ENCODE peak calls at places on chromosomes 4 and X, in seven cellular contexts. M is IMR-90; K is CD8-positive, alpha-beta T cell; Y is breast epithelium; X is BE2C; N is fibroblast of pulmonary artery; D is AG10803. I is an unnamed sample.

GRCh38 chr4:150402968-150403367 is 179.0 kb upstream of the MAB21L2 start:
- DNase-seq in M (peak), K (peak), Y (no peak), X (peak), N (no peak), D (no peak), I (no peak)

GRCh38 chr4:19381068-19381467 is 870.6 kb upstream of the SLIT2 start:
- DNase-seq in M (peak), K (no peak), Y (no peak), X (no peak), N (peak), D (peak), I (no peak)

GRCh38 chr4:143961084-143961483 is 55.7 kb upstream of the GYPE start:
- DNase-seq in M (no peak), K (no peak), Y (no peak), X (no peak), N (no peak), D (no peak), I (no peak)

GRCh38 chrX:20668550-20668949 is 401.8 kb upstream of the RPS6KA3 start:
- DNase-seq in M (no peak), K (no peak), Y (no peak), X (no peak), N (no peak), D (no peak), I (no peak)

GRCh38 chr4:54626113-54626512 is 31.6 kb upstream of the KIT start:
- DNase-seq in M (no peak), K (no peak), Y (peak), X (no peak), N (no peak), D (no peak), I (no peak)

GRCh38 chr4:69060651-69061308 is 35.5 kb upstream of the UGT2B7 start:
- DNase-seq in M (no peak), K (no peak), Y (no peak), X (no peak), N (no peak), D (no peak), I (no peak)

GRCh38 chrX:46547857-46548256 is 2.6 kb upstream of the ZNF674 start:
- DNase-seq in M (peak), K (no peak), Y (no peak), X (no peak), N (peak), D (peak), I (peak)

GRCh38 chrX:103464071-103464773 is 55.1 kb downstream of the RAB40A start:
- DNase-seq in M (peak), K (peak), Y (no peak), X (peak), N (peak), D (peak), I (no peak)

GRCh38 chr4:171846232-171846631 is 33.0 kb downstream of the GALNTL6 start:
- DNase-seq in M (no peak), K (no peak), Y (no peak), X (peak), N (peak), D (peak), I (no peak)

GRCh38 chr4:53587123-53587522 is 4.2 kb downstream of the LNX1 start:
- DNase-seq in M (no peak), K (no peak), Y (no peak), X (no peak), N (no peak), D (no peak), I (no peak)

GRCh38 chr4:125749354-125749753 is 434.6 kb downstream of the FAT4 start:
- DNase-seq in M (no peak), K (no peak), Y (no peak), X (no peak), N (no peak), D (no peak), I (no peak)

GRCh38 chr4:53321151-53321987 is 44.5 kb downstream of the SCFD2 start:
- DNase-seq in M (peak), K (no peak), Y (no peak), X (no peak), N (peak), D (peak), I (peak)

GRCh38 chr4:188399834-188400233 is 260.6 kb downstream of the TRIML1 start:
- DNase-seq in M (no peak), K (no peak), Y (no peak), X (no peak), N (no peak), D (no peak), I (no peak)

GRCh38 chrX:111353810-111354209 is 58.2 kb downstream of the DCX start:
- DNase-seq in M (no peak), K (no peak), Y (no peak), X (no peak), N (no peak), D (no peak), I (peak)

GRCh38 chrX:69218407-69218806 is 53.2 kb upstream of the PJA1 start:
- DNase-seq in M (no peak), K (no peak), Y (no peak), X (no peak), N (no peak), D (no peak), I (no peak)

GRCh38 chrX:69216911-69217310 is 51.7 kb upstream of the PJA1 start:
- DNase-seq in M (peak), K (no peak), Y (no peak), X (no peak), N (no peak), D (peak), I (no peak)

GRCh38 chrX:69226459-69227158 is 61.4 kb upstream of the PJA1 start:
- DNase-seq in M (no peak), K (no peak), Y (no peak), X (no peak), N (no peak), D (no peak), I (no peak)

GRCh38 chrX:69221239-69222102 is 56.2 kb upstream of the PJA1 start:
- DNase-seq in M (no peak), K (no peak), Y (no peak), X (no peak), N (no peak), D (no peak), I (no peak)

GRCh38 chrX:69222103-69223090 is 57.1 kb upstream of the PJA1 start:
- DNase-seq in M (peak), K (peak), Y (peak), X (peak), N (peak), D (peak), I (no peak)
- H3K4me3 ChIP-seq in M (no peak), K (no peak), Y (no peak), X (no peak), N (no peak), D (no peak), I (no peak)

GRCh38 chr4:93827272-93827947 is 1.1 kb upstream of the ATOH1 start:
- DNase-seq in M (no peak), K (no peak), Y (no peak), X (no peak), N (no peak), D (no peak), I (no peak)
- H3K4me3 ChIP-seq in M (no peak), K (no peak), Y (no peak), X (no peak), N (no peak), D (no peak), I (no peak)

DNA sequence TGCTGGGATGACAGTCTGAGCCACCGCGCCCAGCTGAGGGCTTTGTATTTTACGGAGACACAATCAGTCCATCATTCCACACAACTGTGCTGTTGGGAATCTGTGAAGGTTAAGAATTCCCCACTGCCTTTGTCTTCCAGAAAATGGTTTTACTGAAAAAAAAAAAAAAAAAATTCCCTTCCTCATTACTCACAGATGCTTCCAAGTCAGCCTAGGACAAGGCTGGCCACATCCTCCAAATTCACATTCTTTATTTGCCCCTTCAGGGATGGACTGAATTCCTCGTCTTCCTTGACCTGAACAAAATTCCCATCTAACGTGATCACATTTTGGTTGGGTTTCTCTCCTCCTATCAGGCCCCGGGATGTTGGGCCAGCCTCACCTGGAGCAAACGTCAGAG is 130.3 kb downstream of the DHRSX start:
- DNase-seq in M (no peak), K (no peak), Y (no peak), X (no peak), N (no peak), D (peak), I (no peak)
- H3K4me3 ChIP-seq in M (no peak), K (no peak), Y (no peak), X (no peak), N (no peak), D (no peak), I (no peak)

GRCh38 chr4:3075652-3075981 is 1.1 kb downstream of the HTT start:
- DNase-seq in M (no peak), K (no peak), Y (no peak), X (no peak), N (no peak), D (no peak), I (no peak)

GRCh38 chr4:3074078-3074845 is at the start of the genes HTT and HTT-AS:
- DNase-seq in M (peak), K (peak), Y (peak), X (peak), N (peak), D (peak), I (peak)

GRCh38 chr4:3074846-3075651 is 568 bp downstream of the HTT start:
- DNase-seq in M (peak), K (peak), Y (peak), X (peak), N (peak), D (peak), I (no peak)

GRCh38 chr4:3071811-3072210 is 2.5 kb downstream of the HTT-AS start:
- DNase-seq in M (peak), K (no peak), Y (no peak), X (no peak), N (no peak), D (peak), I (no peak)

DNA sequence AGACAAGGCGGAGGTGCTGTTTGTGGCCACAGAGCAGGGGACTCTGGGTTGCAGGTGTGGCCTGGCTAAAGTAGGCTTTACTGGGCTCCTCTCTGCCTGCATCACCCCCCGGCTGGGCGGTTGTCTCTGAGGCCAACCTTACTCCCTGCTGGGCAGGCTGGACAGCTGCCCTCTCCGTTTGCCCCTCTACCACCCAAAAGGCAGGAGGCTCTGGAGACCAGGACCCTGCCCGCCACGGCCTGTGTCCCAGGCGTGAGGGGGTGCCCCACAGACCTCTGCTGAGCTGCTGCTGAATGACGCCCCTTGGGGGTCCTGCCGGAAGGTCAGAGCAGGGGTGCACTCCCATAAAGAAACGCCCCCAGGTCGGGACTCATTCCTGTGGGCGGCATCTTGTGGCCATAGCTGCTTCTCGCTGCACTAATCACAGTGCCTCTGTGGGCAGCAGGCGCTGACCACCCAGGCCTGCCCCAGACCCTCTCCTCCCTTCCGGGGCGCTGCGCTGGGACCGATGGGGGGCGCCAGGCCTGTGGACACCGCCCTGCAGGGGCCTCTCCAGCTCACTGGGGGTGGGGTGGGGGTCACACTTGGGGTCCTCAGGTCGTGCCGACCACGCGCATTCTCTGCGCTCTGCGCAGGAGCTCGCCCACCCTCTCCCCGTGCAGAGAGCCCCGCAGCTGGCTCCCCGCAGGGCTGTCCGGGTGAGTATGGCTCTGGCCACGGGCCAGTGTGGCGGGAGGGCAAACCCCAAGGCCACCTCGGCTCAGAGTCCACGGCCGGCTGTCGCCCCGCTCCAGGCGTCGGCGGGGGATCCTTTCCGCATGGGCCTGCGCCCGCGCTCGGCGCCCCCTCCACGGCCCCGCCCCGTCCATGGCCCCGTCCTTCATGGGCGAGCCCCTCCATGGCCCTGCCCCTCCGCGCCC is 920 bp downstream of the HTT-AS start:
- DNase-seq in M (no peak), K (no peak), Y (peak), X (no peak), N (no peak), D (no peak), I (no peak)
- H3K4me3 ChIP-seq in M (peak), K (peak), Y (peak), X (peak), N (peak), D (peak), I (peak)

DNA sequence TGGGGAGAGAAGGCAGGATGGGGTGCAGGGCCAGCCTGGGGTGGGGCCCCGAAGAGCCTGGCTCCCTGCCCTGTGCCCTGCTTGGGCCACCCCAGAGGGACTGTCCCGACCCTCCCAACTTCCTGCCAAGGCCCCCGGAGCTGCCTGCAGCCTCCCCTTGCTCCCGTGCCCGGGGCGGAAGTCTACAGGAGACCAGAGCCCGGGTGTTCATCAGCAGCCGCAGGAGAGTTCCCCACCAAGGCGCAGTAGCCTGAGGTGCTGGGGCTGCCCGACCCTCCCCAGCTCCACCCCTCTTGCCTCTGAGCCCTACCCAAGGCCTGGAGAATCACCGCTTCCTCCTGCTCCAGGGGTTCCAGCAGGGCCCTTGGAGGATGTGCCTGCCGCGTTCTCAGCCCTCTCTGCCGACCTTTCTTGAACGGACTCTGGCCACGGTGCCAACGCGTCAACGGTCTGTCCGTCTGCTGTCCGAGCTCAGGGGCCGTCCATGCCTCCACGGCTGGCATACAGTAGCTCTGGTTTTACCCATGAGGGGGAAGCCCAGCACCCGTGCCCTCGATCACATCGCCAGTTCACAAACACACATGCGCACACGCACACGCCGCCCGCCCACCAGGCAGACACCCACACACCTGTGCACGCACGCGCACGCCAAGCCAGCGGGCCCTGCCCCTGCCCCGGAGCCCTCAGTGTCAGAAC is 36.0 kb upstream of the SPON2 start:
- DNase-seq in M (no peak), K (no peak), Y (no peak), X (peak), N (peak), D (no peak), I (no peak)
- H3K4me3 ChIP-seq in M (no peak), K (no peak), Y (no peak), X (no peak), N (no peak), D (no peak), I (no peak)

GRCh38 chrX:118807151-118808017 is 16.2 kb upstream of the ZCCHC12 start:
- DNase-seq in M (peak), K (peak), Y (no peak), X (peak), N (peak), D (peak), I (no peak)
- H3K4me3 ChIP-seq in M (no peak), K (no peak), Y (no peak), X (no peak), N (no peak), D (no peak), I (no peak)

GRCh38 chr4:76174216-76174615 is 26.0 kb upstream of the NUP54 start:
- DNase-seq in M (no peak), K (no peak), Y (no peak), X (no peak), N (no peak), D (no peak), I (no peak)

GRCh38 chr4:76177709-76178108 is 29.5 kb upstream of the NUP54 start:
- DNase-seq in M (no peak), K (no peak), Y (no peak), X (no peak), N (peak), D (no peak), I (no peak)

GRCh38 chr4:76179398-76180318 is 31.5 kb upstream of the NUP54 start:
- DNase-seq in M (peak), K (peak), Y (peak), X (peak), N (peak), D (peak), I (no peak)

GRCh38 chr4:76175336-76175735 is 27.1 kb upstream of the NUP54 start:
- DNase-seq in M (no peak), K (no peak), Y (no peak), X (no peak), N (no peak), D (no peak), I (no peak)

GRCh38 chr4:76178296-76178695 is 30.1 kb upstream of the NUP54 start:
- DNase-seq in M (no peak), K (no peak), Y (no peak), X (no peak), N (peak), D (no peak), I (no peak)
- H3K4me3 ChIP-seq in M (no peak), K (no peak), Y (no peak), X (no peak), N (no peak), D (no peak), I (no peak)

GRCh38 chr4:142817442-142817841 is 28.7 kb downstream of the INPP4B start:
- DNase-seq in M (peak), K (no peak), Y (peak), X (no peak), N (peak), D (peak), I (peak)
- H3K4me3 ChIP-seq in M (no peak), K (no peak), Y (no peak), X (no peak), N (no peak), D (peak), I (no peak)

GRCh38 chr4:185036842-185037241 is 18.6 kb downstream of the HELT start:
- DNase-seq in M (no peak), K (no peak), Y (no peak), X (no peak), N (no peak), D (no peak), I (no peak)

GRCh38 chr4:185040523-185040922 is 22.2 kb downstream of the HELT start:
- DNase-seq in M (no peak), K (no peak), Y (no peak), X (no peak), N (no peak), D (no peak), I (no peak)

GRCh38 chr4:185035284-185035683 is 17.0 kb downstream of the HELT start:
- DNase-seq in M (no peak), K (no peak), Y (no peak), X (no peak), N (no peak), D (no peak), I (no peak)

GRCh38 chr4:185036019-185036418 is 17.7 kb downstream of the HELT start:
- DNase-seq in M (no peak), K (no peak), Y (no peak), X (no peak), N (no peak), D (no peak), I (peak)

DNA sequence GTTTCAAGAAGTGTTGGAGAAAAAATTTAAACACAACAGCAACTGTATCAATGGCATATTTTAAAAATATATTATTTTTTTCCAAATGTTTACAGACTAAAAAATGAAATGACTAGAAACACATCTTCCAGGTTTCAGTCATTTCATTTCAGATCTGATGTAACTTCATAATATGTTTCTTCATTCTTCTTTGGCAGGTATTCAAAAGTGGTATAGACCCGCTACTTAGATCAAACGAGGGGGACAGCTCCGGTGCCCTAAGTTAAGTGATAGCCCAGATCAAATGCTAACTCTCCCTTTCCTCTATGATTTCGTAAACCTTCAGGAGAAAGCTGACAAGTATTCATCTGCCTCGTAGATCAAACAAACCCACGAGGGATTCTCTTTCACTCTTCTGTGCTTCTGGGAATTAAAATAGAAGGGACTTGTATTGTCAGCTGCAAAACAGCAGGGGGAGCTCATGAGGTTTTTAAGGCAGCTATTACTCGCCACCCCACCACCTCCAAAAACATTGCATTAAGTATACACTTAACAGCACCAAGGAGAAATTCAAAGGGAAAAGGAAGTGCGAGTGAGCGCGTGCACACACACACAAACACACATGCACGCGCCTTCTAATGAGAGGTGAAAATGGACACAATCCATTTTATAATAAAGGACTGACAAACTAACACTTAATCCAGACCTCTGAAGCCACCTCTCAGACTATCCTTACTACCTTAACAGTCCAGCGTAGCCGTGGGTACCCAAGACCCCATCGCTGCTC is 21.4 kb downstream of the HELT start:
- DNase-seq in M (peak), K (peak), Y (no peak), X (peak), N (peak), D (peak), I (no peak)
- H3K4me3 ChIP-seq in M (peak), K (no peak), Y (no peak), X (peak), N (peak), D (peak), I (no peak)

I was measured in epithelial cell of proximal tubule.